ENCODE peak calls at places on chromosomes 1 and 21, in nine cellular contexts. K, M, C, V, I, U, N, Q and T are unnamed samples.
A peak's percentile ranks its signal among the peaks of the same experiment; 100 is the strongest.

GRCh38 chr1:33089457-33089856 is 8.5 kb downstream of the AZIN2 start:
- DNase-seq in C (no peak), K (no peak), M (no peak), Q (no peak), U (peak; percentile 83), N (no peak), I (no peak), V (no peak), T (no peak)

GRCh38 chr21:46111857-46112730 is 14.2 kb downstream of the COL6A2 start:
- DNase-seq in C (no peak), N (peak; percentile 8), K (peak; percentile 73), M (peak; percentile 59), V (no peak), U (peak; percentile 49), Q (no peak), I (no peak), T (peak; percentile 50)

GRCh38 chr1:19648689-19649088 is 4.6 kb downstream of the NBL1 start:
- DNase-seq in C (no peak), N (no peak), V (peak; percentile 84), Q (no peak), U (no peak), M (no peak), K (no peak), I (peak; percentile 86), T (no peak)

GRCh38 chr1:29258189-29258973 is 22.1 kb downstream of the PTPRU start:
- DNase-seq in V (peak; percentile 8), I (no peak), K (peak; percentile 48), Q (no peak), C (no peak), N (no peak), M (no peak), U (no peak), T (peak; percentile 52)

GRCh38 chr21:33441489-33442477 is 38.0 kb downstream of the TMEM50B start:
- DNase-seq in U (peak; percentile 67), M (no peak), K (no peak), I (no peak), C (peak; percentile 76), N (peak; percentile 67), V (no peak), Q (peak; percentile 35), T (no peak)

GRCh38 chr1:241902376-241903067 is 54.5 kb downstream of the EXO1 start:
- DNase-seq in Q (no peak), I (peak; percentile 36), V (no peak), K (no peak), C (no peak), N (no peak), M (no peak), U (no peak), T (peak; percentile 77)

GRCh38 chr1:61638296-61638695 is 86.6 kb downstream of the TM2D1 start:
- DNase-seq in V (no peak), K (no peak), N (no peak), U (no peak), Q (no peak), C (no peak), M (no peak), I (no peak), T (no peak)

GRCh38 chr21:44887807-44888580 is 14.5 kb upstream of the PTTG1IP start:
- DNase-seq in I (no peak), N (peak; percentile 39), C (no peak), K (no peak), U (peak; percentile 34), M (no peak), Q (no peak), V (no peak), T (no peak)

GRCh38 chr1:90706437-90707362 is 10.4 kb downstream of the BARHL2 start:
- DNase-seq in I (peak; percentile 87), V (peak; percentile 74), C (no peak), K (peak; percentile 81), N (peak; percentile 41), M (no peak), U (no peak), Q (no peak), T (peak; percentile 88)